ENCODE peak calls at places on chromosomes 16 and 17, in six cellular contexts. One of them, this sample, is unnamed.
A peak's percentile ranks its signal among the peaks of the same experiment; 100 is the strongest.

GRCh38 chr16:73956592-73957495 is 339.8 kb upstream of the PSMD7 start:
- DNase-seq in mesenchymal stem cell: peak; percentile 37
- DNase-seq in H1: no peak
- DNase-seq in mesendoderm: peak; percentile 65
- DNase-seq in IMR-90: peak; percentile 64
- DNase-seq in H9: peak; percentile 52
- DNase-seq in this sample: peak; percentile 55

GRCh38 chr17:512926-513325 is 160.3 kb upstream of the RPH3AL start:
- DNase-seq in IMR-90: peak; percentile 11
- DNase-seq in mesenchymal stem cell: peak; percentile 56
- DNase-seq in H1: no peak
- DNase-seq in H9: no peak
- DNase-seq in mesendoderm: no peak
- DNase-seq in this sample: no peak

GRCh38 chr16:67857547-67858233 is 10.2 kb upstream of the CENPT start:
- DNase-seq in H9: peak; percentile 78
- DNase-seq in mesendoderm: peak; percentile 96
- DNase-seq in IMR-90: peak; percentile 92
- DNase-seq in mesenchymal stem cell: peak; percentile 99
- DNase-seq in H1: no peak
- DNase-seq in this sample: no peak

GRCh38 chr16:81583893-81584705 is 139.5 kb downstream of the CMIP start:
- DNase-seq in H9: no peak
- DNase-seq in mesenchymal stem cell: peak; percentile 78
- DNase-seq in H1: no peak
- DNase-seq in IMR-90: peak; percentile 82
- DNase-seq in mesendoderm: no peak
- DNase-seq in this sample: no peak

GRCh38 chr16:715448-716249 is 731 bp downstream of the METRN start:
- DNase-seq in IMR-90: no peak
- DNase-seq in mesendoderm: peak; percentile 30
- DNase-seq in mesenchymal stem cell: peak; percentile 45
- DNase-seq in H1: no peak
- DNase-seq in H9: peak; percentile 49
- DNase-seq in this sample: no peak

GRCh38 chr17:18381953-18382245 is 4.3 kb downstream of the EVPLL start:
- DNase-seq in H1: no peak
- DNase-seq in IMR-90: no peak
- DNase-seq in H9: no peak
- DNase-seq in mesenchymal stem cell: no peak
- DNase-seq in mesendoderm: no peak
- DNase-seq in this sample: no peak

GRCh38 chr17:42760652-42761581 is at the start of gene RAMP2:
- DNase-seq in mesendoderm: peak; percentile 69
- DNase-seq in H1: no peak
- DNase-seq in IMR-90: no peak
- DNase-seq in H9: no peak
- DNase-seq in mesenchymal stem cell: peak; percentile 31
- DNase-seq in this sample: no peak

GRCh38 chr17:78108726-78109488 is 19.6 kb downstream of the TMC6 start:
- DNase-seq in IMR-90: no peak
- DNase-seq in H9: no peak
- DNase-seq in mesendoderm: no peak
- DNase-seq in H1: no peak
- DNase-seq in mesenchymal stem cell: no peak
- DNase-seq in this sample: no peak

GRCh38 chr17:44130693-44131349 is 7.4 kb upstream of the HDAC5 start:
- DNase-seq in H1: no peak
- DNase-seq in mesendoderm: no peak
- DNase-seq in IMR-90: no peak
- DNase-seq in mesenchymal stem cell: no peak
- DNase-seq in H9: no peak
- DNase-seq in this sample: no peak

GRCh38 chr17:48907713-48908046 is 527 bp upstream of the UBE2Z start:
- DNase-seq in mesenchymal stem cell: peak; percentile 89
- DNase-seq in H1: no peak
- DNase-seq in H9: no peak
- DNase-seq in IMR-90: peak; percentile 64
- DNase-seq in mesendoderm: peak; percentile 85
- DNase-seq in this sample: no peak

GRCh38 chr17:74859439-74860228 is at the start of gene GRIN2C:
- DNase-seq in H1: no peak
- DNase-seq in IMR-90: no peak
- DNase-seq in mesendoderm: no peak
- DNase-seq in mesenchymal stem cell: no peak
- DNase-seq in H9: no peak
- DNase-seq in this sample: no peak

GRCh38 chr16:48611329-48612137 is 1.6 kb upstream of the N4BP1 start:
- DNase-seq in H1: no peak
- DNase-seq in H9: peak; percentile 71
- DNase-seq in IMR-90: no peak
- DNase-seq in mesenchymal stem cell: no peak
- DNase-seq in mesendoderm: peak; percentile 89
- DNase-seq in this sample: no peak

GRCh38 chr16:61616088-61616487 is 420.1 kb downstream of the CDH8 start:
- DNase-seq in mesendoderm: no peak
- DNase-seq in H1: no peak
- DNase-seq in H9: no peak
- DNase-seq in IMR-90: no peak
- DNase-seq in mesenchymal stem cell: no peak
- DNase-seq in this sample: no peak

GRCh38 chr17:59963738-59964454 is 644 bp downstream of the RNFT1 start:
- DNase-seq in mesenchymal stem cell: peak; percentile 88
- DNase-seq in IMR-90: peak; percentile 69
- DNase-seq in H1: no peak
- DNase-seq in mesendoderm: peak; percentile 16
- DNase-seq in H9: no peak
- DNase-seq in this sample: no peak

GRCh38 chr17:59962739-59963318 is 1.7 kb downstream of the RNFT1 start:
- DNase-seq in mesendoderm: no peak
- DNase-seq in IMR-90: no peak
- DNase-seq in H9: no peak
- DNase-seq in mesenchymal stem cell: no peak
- DNase-seq in H1: no peak
- DNase-seq in this sample: no peak

DNA sequence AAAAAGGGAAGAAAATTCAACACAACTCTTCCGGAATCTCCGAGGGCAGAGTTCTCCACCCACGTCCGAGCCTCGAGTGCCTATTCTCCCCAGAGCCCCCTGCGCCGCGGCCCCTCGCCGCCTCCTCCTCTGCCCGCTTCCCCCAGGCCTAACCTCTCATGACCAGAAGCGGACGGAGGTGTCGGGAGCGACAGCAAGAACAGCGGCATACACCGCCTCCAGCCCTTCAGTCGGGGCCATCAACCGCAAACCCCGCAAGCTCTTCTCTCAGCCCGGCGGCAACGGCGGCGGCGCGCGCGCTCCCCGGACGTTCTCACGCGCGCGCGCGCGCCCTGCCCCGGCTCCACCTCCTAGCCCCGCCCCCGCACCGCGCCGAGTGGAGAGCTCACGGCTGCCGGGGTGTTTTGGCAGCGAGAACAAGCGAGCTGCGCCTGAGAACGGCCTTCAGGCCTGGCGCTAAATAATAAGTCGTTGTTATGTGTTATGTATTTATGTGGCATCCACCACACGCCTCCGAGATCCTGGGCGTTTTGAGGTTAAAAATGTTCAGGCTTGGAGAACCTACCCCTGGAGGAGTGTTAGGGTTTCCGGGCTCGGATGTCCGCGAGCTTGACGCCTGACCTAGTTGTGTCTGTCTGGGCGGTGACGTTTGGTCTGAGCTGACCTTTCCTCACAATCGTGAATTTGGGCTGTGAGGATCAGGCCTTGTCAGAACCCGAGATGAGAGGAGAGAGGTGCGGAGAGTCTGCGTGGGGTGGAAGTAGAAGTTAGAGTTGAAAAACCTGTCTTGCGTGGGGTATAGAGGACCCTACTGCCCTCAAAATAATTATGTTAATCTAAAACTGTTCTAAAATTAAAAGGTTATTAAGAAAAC is at the start of gene RNFT1:
- DNase-seq in mesenchymal stem cell: peak; percentile 86
- DNase-seq in H1: peak; percentile 7
- DNase-seq in mesendoderm: peak; percentile 88
- DNase-seq in H9: peak; percentile 89
- DNase-seq in IMR-90: peak; percentile 75
- DNase-seq in this sample: peak; percentile 88
- H2BK5ac ChIP-seq in mesenchymal stem cell: peak within 1 kb of the TSS; percentile 63
- H2BK5ac ChIP-seq in H1: no peak within 1 kb of the TSS
- H2BK5ac ChIP-seq in mesendoderm: no peak within 1 kb of the TSS
- H2BK5ac ChIP-seq in H9: no peak within 1 kb of the TSS
- H2BK5ac ChIP-seq in IMR-90: peak within 1 kb of the TSS; percentile 83
- H2BK5ac ChIP-seq in this sample: no peak within 1 kb of the TSS

GRCh38 chr17:17030515-17031211 is 11.6 kb upstream of the MPRIP start:
- DNase-seq in mesendoderm: peak; percentile 81
- DNase-seq in H9: peak; percentile 59
- DNase-seq in IMR-90: no peak
- DNase-seq in H1: no peak
- DNase-seq in mesenchymal stem cell: no peak
- DNase-seq in this sample: no peak
- H2AK5ac ChIP-seq in mesendoderm: peak overlapping the region; percentile 19
- H2AK5ac ChIP-seq in H9: no peak overlapping the region
- H2AK5ac ChIP-seq in IMR-90: peak overlapping the region; percentile 91
- H2AK5ac ChIP-seq in H1: no peak overlapping the region
- H2AK5ac ChIP-seq in mesenchymal stem cell: peak overlapping the region; percentile 38
- H2AK5ac ChIP-seq in this sample: peak overlapping the region; percentile 80

GRCh38 chr16:89921131-89921698 is 1.9 kb upstream of the TUBB3 start:
- DNase-seq in H9: peak; percentile 63
- DNase-seq in mesendoderm: peak; percentile 47
- DNase-seq in IMR-90: no peak
- DNase-seq in H1: no peak
- DNase-seq in mesenchymal stem cell: no peak
- DNase-seq in this sample: no peak
- H2BK5ac ChIP-seq in H9: no peak overlapping the region
- H2BK5ac ChIP-seq in mesendoderm: no peak overlapping the region
- H2BK5ac ChIP-seq in IMR-90: peak overlapping the region; percentile 92
- H2BK5ac ChIP-seq in H1: peak overlapping the region; percentile 35
- H2BK5ac ChIP-seq in mesenchymal stem cell: peak overlapping the region; percentile 69
- H2BK5ac ChIP-seq in this sample: peak overlapping the region; percentile 14

GRCh38 chr17:4406386-4406785 is 27.4 kb upstream of the SPNS3 start:
- DNase-seq in mesenchymal stem cell: no peak
- DNase-seq in mesendoderm: no peak
- DNase-seq in H1: no peak
- DNase-seq in H9: no peak
- DNase-seq in IMR-90: no peak
- DNase-seq in this sample: no peak
- H2AK5ac ChIP-seq in mesenchymal stem cell: no peak overlapping the region
- H2AK5ac ChIP-seq in mesendoderm: no peak overlapping the region
- H2AK5ac ChIP-seq in H1: no peak overlapping the region
- H2AK5ac ChIP-seq in H9: no peak overlapping the region
- H2AK5ac ChIP-seq in IMR-90: no peak overlapping the region
- H2AK5ac ChIP-seq in this sample: no peak overlapping the region

GRCh38 chr16:21953541-21953902 is 361 bp downstream of the UQCRC2 start:
- DNase-seq in H1: no peak
- DNase-seq in mesenchymal stem cell: no peak
- DNase-seq in mesendoderm: no peak
- DNase-seq in IMR-90: no peak
- DNase-seq in H9: no peak
- DNase-seq in this sample: no peak
- H2BK5ac ChIP-seq in H1: peak overlapping the region; percentile 57
- H2BK5ac ChIP-seq in mesenchymal stem cell: no peak overlapping the region
- H2BK5ac ChIP-seq in mesendoderm: no peak overlapping the region
- H2BK5ac ChIP-seq in IMR-90: peak overlapping the region; percentile 69
- H2BK5ac ChIP-seq in H9: no peak overlapping the region
- H2BK5ac ChIP-seq in this sample: no peak overlapping the region

DNA sequence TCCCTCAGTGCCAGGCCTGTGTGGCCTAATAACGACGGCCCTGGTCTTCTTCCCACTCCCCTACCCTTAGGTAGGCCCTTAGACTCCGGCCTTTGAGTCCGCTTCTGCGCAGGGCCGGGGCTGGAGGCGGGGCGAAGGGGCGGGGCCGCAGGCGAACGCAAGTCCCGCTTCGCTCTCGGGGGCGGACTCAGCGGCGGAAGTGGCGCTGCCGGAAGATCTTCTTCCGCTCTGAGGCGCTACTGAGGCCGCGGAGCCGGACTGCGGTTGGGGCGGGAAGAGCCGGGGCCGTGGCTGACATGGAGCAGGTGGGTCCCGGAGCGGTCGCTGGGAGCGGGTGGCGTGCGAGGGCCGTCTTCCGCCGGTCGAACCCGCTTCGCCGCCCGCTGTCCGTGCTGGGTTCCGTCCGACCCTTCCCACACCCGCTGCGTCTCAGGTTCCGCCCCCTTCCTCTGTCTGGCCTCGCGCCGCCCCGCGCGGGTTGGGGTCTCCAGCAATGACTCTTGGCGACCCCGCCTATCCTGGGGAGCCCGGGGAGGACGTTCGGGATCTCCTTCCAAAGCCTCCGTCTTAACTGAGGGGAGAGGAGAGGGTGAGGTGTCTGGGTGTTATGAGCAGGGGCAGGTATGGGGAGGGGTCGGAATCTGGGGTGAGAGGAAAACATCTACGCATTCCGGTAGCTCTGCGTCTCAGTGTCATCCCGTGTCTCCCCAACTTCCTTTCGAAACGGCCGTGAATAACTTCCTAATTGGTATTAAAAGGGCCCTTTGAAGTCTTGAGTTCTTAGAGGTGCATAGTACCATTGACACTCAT is at the start of gene STARD3:
- DNase-seq in H1: no peak
- DNase-seq in mesenchymal stem cell: peak; percentile 88
- DNase-seq in H9: peak; percentile 97
- DNase-seq in IMR-90: peak; percentile 82
- DNase-seq in mesendoderm: peak; percentile 93
- DNase-seq in this sample: peak; percentile 81
- H2AK5ac ChIP-seq in H1: peak within 1 kb of the TSS; percentile 60
- H2AK5ac ChIP-seq in mesenchymal stem cell: peak within 1 kb of the TSS; percentile 57
- H2AK5ac ChIP-seq in H9: no peak within 1 kb of the TSS
- H2AK5ac ChIP-seq in IMR-90: peak within 1 kb of the TSS; percentile 87
- H2AK5ac ChIP-seq in mesendoderm: no peak within 1 kb of the TSS
- H2AK5ac ChIP-seq in this sample: no peak within 1 kb of the TSS

DNA sequence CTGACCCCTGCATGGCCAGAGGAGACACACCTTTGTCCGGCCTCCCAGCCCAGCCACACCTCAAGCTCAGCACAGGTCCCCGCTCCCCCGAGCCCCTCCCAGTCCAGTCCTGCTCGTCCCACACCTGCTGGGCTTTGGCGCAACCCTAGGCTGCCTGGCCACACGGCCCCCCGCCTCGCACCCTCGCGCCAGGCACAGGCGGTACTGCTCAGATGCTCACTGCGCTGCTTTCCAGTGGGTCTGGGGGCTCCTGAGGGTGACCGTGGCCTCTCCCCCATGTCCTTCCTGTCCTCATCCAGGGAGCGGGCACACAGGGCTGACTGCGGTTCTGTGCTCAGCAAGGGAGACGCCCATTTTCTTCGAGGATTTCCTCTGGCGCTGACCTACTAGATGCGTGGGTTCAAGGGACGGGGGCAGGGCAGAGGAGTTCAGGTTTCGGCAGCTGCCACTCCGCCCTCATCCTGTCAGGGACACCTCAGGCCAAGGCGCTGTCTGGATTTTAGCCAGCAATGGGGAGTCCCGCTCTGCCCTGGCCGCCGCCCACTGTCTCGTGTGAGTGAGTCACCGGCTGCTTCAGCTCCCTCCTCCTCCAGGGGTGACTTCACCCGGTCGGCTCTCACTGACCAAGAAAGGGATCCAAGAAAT is 118.0 kb upstream of the ZNF469 start:
- DNase-seq in IMR-90: peak; percentile 94
- DNase-seq in H9: peak; percentile 75
- DNase-seq in mesenchymal stem cell: peak; percentile 98
- DNase-seq in mesendoderm: peak; percentile 86
- DNase-seq in H1: peak; percentile 19
- DNase-seq in this sample: peak; percentile 18
- H2BK5ac ChIP-seq in IMR-90: peak overlapping the region; percentile 98
- H2BK5ac ChIP-seq in H9: no peak overlapping the region
- H2BK5ac ChIP-seq in mesenchymal stem cell: peak overlapping the region; percentile 46
- H2BK5ac ChIP-seq in mesendoderm: no peak overlapping the region
- H2BK5ac ChIP-seq in H1: peak overlapping the region; percentile 16
- H2BK5ac ChIP-seq in this sample: no peak overlapping the region